ENCODE peak calls at places on chromosomes 16 and 17, in five cellular contexts. G is mammary epithelial cell, W is choroid plexus epithelial cell, P is esophagus squamous epithelium, A is fibroblast of the aortic adventitia. Z is an unnamed sample.

GRCh38 chr16:63787014-63787413 is 1334.8 kb downstream of the CDH11 start:
- DNase-seq in G (no peak), W (peak), P (no peak), A (no peak), Z (no peak)

GRCh38 chr16:24737916-24738594 is 8.6 kb downstream of the TNRC6A start:
- DNase-seq in W (no peak), P (no peak), G (no peak), A (no peak), Z (no peak)

GRCh38 chr16:19883296-19883951 is 1.2 kb downstream of the GPRC5B start:
- DNase-seq in W (peak), P (no peak), A (peak), G (no peak), Z (no peak)

GRCh38 chr16:14600164-14600563 is 29.9 kb downstream of the PARN start:
- DNase-seq in G (no peak), A (peak), W (peak), P (no peak), Z (peak)

GRCh38 chr16:80667925-80668324 is 127.1 kb downstream of the DYNLRB2 start:
- DNase-seq in A (no peak), G (no peak), P (no peak), W (no peak), Z (no peak)

GRCh38 chr16:19168173-19169080 is at the start of gene SYT17:
- DNase-seq in P (no peak), W (no peak), A (no peak), G (no peak), Z (no peak)

GRCh38 chr17:79272666-79273219 is 198.1 kb downstream of the ENGASE start:
- DNase-seq in W (peak), P (no peak), A (no peak), G (peak), Z (peak)

GRCh38 chr17:17416007-17416399 is 60.8 kb upstream of the MED9 start:
- DNase-seq in P (no peak), G (peak), W (peak), A (peak), Z (peak)

GRCh38 chr16:50889746-50890145 is 147.9 kb downstream of the CYLD start:
- DNase-seq in P (no peak), W (no peak), G (no peak), A (no peak), Z (no peak)

GRCh38 chr17:80475949-80476876 is at the start of gene NPTX1:
- DNase-seq in G (no peak), P (no peak), A (no peak), W (peak), Z (peak)

GRCh38 chr17:21098934-21099687 is 27.7 kb upstream of the DHRS7B start:
- DNase-seq in P (no peak), G (peak), W (peak), A (peak), Z (peak)

GRCh38 chr16:78177927-78178326 is 78.5 kb downstream of the WWOX start:
- DNase-seq in W (peak), A (no peak), G (no peak), P (no peak), Z (peak)

GRCh38 chr16:60203525-60204124 is 1469.5 kb upstream of the GOT2 start:
- DNase-seq in P (no peak), G (peak), A (no peak), W (peak), Z (peak)

GRCh38 chr17:2828396-2829038 is 32.3 kb downstream of the RAP1GAP2 start:
- DNase-seq in A (peak), W (peak), P (no peak), G (peak), Z (peak)

DNA sequence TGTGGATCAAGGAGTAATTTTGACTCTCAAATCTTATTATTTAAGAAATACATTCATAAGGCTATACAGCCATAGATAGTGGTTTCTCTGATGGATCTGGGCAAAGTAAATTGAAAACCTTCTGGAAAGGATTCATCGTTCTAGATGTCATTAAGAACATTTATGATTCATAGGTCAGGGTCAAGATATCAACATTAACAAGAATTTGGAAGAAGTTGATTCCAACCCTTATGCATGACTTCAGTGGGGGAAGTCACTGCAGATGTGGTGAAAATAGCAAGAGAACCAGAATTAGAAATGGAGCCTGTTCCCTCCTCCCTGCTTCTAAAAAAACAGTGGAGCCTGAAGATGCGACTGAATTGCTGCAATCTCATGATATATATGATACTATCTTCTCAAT is 36.6 kb upstream of the HNF1B start:
- DNase-seq in A (no peak), P (no peak), G (no peak), W (no peak), Z (no peak)
- TF ChIP-seq CTCF in A (no peak), P (no peak), G (no peak), W (no peak), Z (no peak)

GRCh38 chr17:77453613-77454559 is 313.1 kb downstream of the SEC14L1 start:
- DNase-seq in A (no peak), P (no peak), W (no peak), G (peak), Z (peak)
- H3K4me3 ChIP-seq in A (no peak), P (peak), W (no peak), G (peak), Z (peak)

DNA sequence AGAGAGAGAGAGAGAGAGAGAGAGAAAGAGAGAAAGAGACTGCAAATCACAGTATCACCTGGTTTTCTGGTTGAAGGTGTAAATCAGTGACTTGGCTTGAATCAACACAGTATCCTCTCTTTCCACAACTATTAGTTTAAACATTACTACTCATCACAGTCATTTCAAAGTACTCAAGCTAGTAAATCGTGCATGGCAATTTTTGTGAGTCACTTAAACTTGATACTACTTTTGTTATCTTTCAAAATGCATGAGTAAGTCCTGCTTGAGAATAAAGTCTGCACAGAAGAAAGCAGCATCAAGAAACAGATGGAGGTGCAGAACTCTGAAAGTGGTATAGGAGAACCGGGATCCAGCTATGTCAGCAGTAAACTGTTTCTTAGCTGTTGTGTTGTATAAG is 535.4 kb downstream of the CDH8 start:
- DNase-seq in W (no peak), P (no peak), G (no peak), A (no peak), Z (no peak)
- TF ChIP-seq CTCF in W (no peak), P (no peak), G (no peak), A (no peak), Z (no peak)

GRCh38 chr16:17416461-17417221 is 54.1 kb downstream of the XYLT1 start:
- DNase-seq in A (no peak), W (peak), G (no peak), P (no peak), Z (no peak)
- H3K4me3 ChIP-seq in A (no peak), W (no peak), G (no peak), P (peak), Z (no peak)

Z was measured in epithelial cell of esophagus.